ENCODE peak calls at places on chromosomes 6 and 20, in six cellular contexts. One of them, this sample, is unnamed.
A peak's percentile ranks its signal among the peaks of the same experiment; 100 is the strongest.

GRCh38 chr6:166381733-166382499 is 824 bp downstream of the MPC1 start:
- DNase-seq in H1: no peak
- DNase-seq in HCT116: peak; percentile 45
- DNase-seq in breast epithelium: peak; percentile 71
- DNase-seq in esophagus muscularis mucosa: no peak
- DNase-seq in GM23338: peak; percentile 84
- DNase-seq in this sample: no peak

GRCh38 chr6:36364669-36365479 is 22.6 kb downstream of the ETV7 start:
- DNase-seq in esophagus muscularis mucosa: no peak
- DNase-seq in H1: no peak
- DNase-seq in breast epithelium: no peak
- DNase-seq in HCT116: no peak
- DNase-seq in GM23338: no peak
- DNase-seq in this sample: no peak

GRCh38 chr6:82984720-82985119 is 80.9 kb downstream of the UBE3D start:
- DNase-seq in HCT116: no peak
- DNase-seq in esophagus muscularis mucosa: no peak
- DNase-seq in H1: no peak
- DNase-seq in breast epithelium: no peak
- DNase-seq in GM23338: no peak
- DNase-seq in this sample: no peak

GRCh38 chr6:138499303-138499991 is at the start of gene NHSL1:
- DNase-seq in H1: no peak
- DNase-seq in esophagus muscularis mucosa: no peak
- DNase-seq in GM23338: peak; percentile 60
- DNase-seq in breast epithelium: no peak
- DNase-seq in HCT116: no peak
- DNase-seq in this sample: no peak

GRCh38 chr20:47546184-47547033 is 44.7 kb downstream of the NCOA3 start:
- DNase-seq in HCT116: no peak
- DNase-seq in breast epithelium: no peak
- DNase-seq in GM23338: peak; percentile 49
- DNase-seq in esophagus muscularis mucosa: no peak
- DNase-seq in H1: no peak
- DNase-seq in this sample: no peak

GRCh38 chr6:157459327-157459726 is 78.3 kb downstream of the ZDHHC14 start:
- DNase-seq in H1: no peak
- DNase-seq in breast epithelium: no peak
- DNase-seq in HCT116: no peak
- DNase-seq in GM23338: no peak
- DNase-seq in esophagus muscularis mucosa: peak; percentile 45
- DNase-seq in this sample: no peak

GRCh38 chr6:138404666-138405337 is 779 bp downstream of the HEBP2 start:
- DNase-seq in HCT116: no peak
- DNase-seq in H1: no peak
- DNase-seq in breast epithelium: no peak
- DNase-seq in esophagus muscularis mucosa: no peak
- DNase-seq in GM23338: no peak
- DNase-seq in this sample: no peak

GRCh38 chr20:20888273-20888656 is 175.8 kb upstream of the RALGAPA2 start:
- DNase-seq in GM23338: no peak
- DNase-seq in breast epithelium: no peak
- DNase-seq in H1: no peak
- DNase-seq in HCT116: no peak
- DNase-seq in esophagus muscularis mucosa: no peak
- DNase-seq in this sample: no peak

GRCh38 chr6:22925920-22926587 is 356.7 kb downstream of the HDGFL1 start:
- DNase-seq in HCT116: no peak
- DNase-seq in H1: no peak
- DNase-seq in GM23338: no peak
- DNase-seq in esophagus muscularis mucosa: no peak
- DNase-seq in breast epithelium: no peak
- DNase-seq in this sample: no peak

GRCh38 chr20:35120012-35120701 is 27.0 kb downstream of the EDEM2 start:
- DNase-seq in GM23338: no peak
- DNase-seq in H1: no peak
- DNase-seq in esophagus muscularis mucosa: no peak
- DNase-seq in HCT116: no peak
- DNase-seq in breast epithelium: no peak
- DNase-seq in this sample: no peak

GRCh38 chr6:30816791-30817739 is 67.3 kb upstream of the DDR1 start:
- DNase-seq in breast epithelium: no peak
- DNase-seq in GM23338: no peak
- DNase-seq in esophagus muscularis mucosa: no peak
- DNase-seq in H1: no peak
- DNase-seq in HCT116: no peak
- DNase-seq in this sample: no peak

GRCh38 chr6:81204741-81205140 is 547.7 kb downstream of the TENT5A start:
- DNase-seq in H1: no peak
- DNase-seq in GM23338: peak; percentile 2
- DNase-seq in HCT116: peak; percentile 27
- DNase-seq in esophagus muscularis mucosa: no peak
- DNase-seq in breast epithelium: no peak
- DNase-seq in this sample: no peak

GRCh38 chr6:144993870-144994269 is 708.7 kb downstream of the UTRN start:
- DNase-seq in H1: no peak
- DNase-seq in esophagus muscularis mucosa: no peak
- DNase-seq in breast epithelium: no peak
- DNase-seq in GM23338: no peak
- DNase-seq in HCT116: no peak
- DNase-seq in this sample: no peak

GRCh38 chr6:62283828-62284411 is 2.1 kb downstream of the KHDRBS2 start:
- DNase-seq in H1: no peak
- DNase-seq in esophagus muscularis mucosa: no peak
- DNase-seq in GM23338: peak; percentile 60
- DNase-seq in breast epithelium: no peak
- DNase-seq in HCT116: peak; percentile 7
- DNase-seq in this sample: peak; percentile 20

GRCh38 chr6:163943647-163944395 is 529.3 kb downstream of the QKI start:
- DNase-seq in breast epithelium: no peak
- DNase-seq in esophagus muscularis mucosa: no peak
- DNase-seq in H1: peak; percentile 36
- DNase-seq in GM23338: peak; percentile 93
- DNase-seq in HCT116: no peak
- DNase-seq in this sample: no peak

GRCh38 chr20:62595491-62595890 is 46.8 kb upstream of the SLCO4A1 start:
- DNase-seq in breast epithelium: no peak
- DNase-seq in H1: no peak
- DNase-seq in esophagus muscularis mucosa: no peak
- DNase-seq in GM23338: no peak
- DNase-seq in HCT116: peak; percentile 62
- DNase-seq in this sample: no peak

GRCh38 chr20:49641683-49642649 is 71.7 kb downstream of the B4GALT5 start:
- DNase-seq in H1: no peak
- DNase-seq in esophagus muscularis mucosa: no peak
- DNase-seq in breast epithelium: no peak
- DNase-seq in HCT116: no peak
- DNase-seq in GM23338: no peak
- DNase-seq in this sample: no peak

GRCh38 chr6:31907158-31907813 is 5.4 kb upstream of the ZBTB12 start:
- DNase-seq in GM23338: no peak
- DNase-seq in breast epithelium: no peak
- DNase-seq in esophagus muscularis mucosa: no peak
- DNase-seq in HCT116: no peak
- DNase-seq in H1: no peak
- DNase-seq in this sample: no peak

GRCh38 chr6:10518461-10519216 is 2.5 kb upstream of the GCNT2 start:
- DNase-seq in GM23338: peak; percentile 50
- DNase-seq in HCT116: no peak
- DNase-seq in H1: no peak
- DNase-seq in esophagus muscularis mucosa: no peak
- DNase-seq in breast epithelium: peak; percentile 46
- DNase-seq in this sample: no peak

GRCh38 chr6:169991031-169991390 is 239.6 kb downstream of the ERMARD start:
- DNase-seq in HCT116: no peak
- DNase-seq in breast epithelium: no peak
- DNase-seq in H1: no peak
- DNase-seq in GM23338: no peak
- DNase-seq in esophagus muscularis mucosa: no peak
- DNase-seq in this sample: no peak

DNA sequence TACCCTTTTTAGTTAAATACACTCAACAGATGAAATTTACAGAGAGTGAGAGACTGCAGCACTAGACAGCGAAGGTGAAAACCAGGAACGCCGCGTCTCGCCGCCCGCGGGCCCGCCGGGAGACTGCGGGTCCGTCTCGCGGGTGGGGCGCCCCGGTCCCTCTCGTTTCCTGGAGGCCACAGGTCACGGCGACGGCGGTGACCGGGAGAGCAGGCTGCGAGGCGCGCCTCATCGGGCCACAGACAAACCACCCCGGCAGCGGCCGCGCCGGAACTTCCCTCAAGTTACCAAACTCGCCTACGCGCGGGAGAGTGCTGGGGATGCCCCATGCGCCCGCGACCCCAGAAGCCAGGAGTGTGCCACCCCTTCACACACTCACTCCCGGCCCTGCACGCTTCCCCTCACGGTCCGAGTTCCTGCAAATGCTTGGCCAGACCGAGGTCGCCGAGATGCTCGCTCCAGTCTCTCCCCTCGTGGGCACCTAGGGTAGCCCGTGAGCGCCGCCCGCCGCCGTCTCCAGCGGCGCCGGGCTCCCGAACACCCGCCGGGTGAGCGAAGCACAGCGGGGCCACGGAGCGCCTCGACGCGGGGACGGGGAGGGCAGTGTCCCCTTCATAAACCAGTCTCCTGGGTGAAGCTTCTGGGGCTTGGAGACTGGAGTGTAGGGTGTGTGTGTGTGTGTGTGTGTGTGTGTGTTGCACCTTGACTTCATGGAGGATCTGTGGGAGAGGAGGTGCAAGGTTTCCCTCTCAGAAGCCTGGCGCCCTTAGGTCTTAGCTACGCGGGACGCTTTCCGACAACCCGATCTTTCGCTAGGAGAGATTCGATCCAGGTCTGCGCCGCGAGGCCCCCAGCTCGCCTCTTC is 1.4 kb downstream of the BACH2 start:
- DNase-seq in GM23338: peak; percentile 48
- DNase-seq in breast epithelium: peak; percentile 41
- DNase-seq in esophagus muscularis mucosa: no peak
- DNase-seq in HCT116: no peak
- DNase-seq in H1: no peak
- DNase-seq in this sample: no peak
- TF ChIP-seq POLR2AphosphoS5 in GM23338: no peak
- TF ChIP-seq POLR2AphosphoS5 in breast epithelium: no peak
- TF ChIP-seq POLR2AphosphoS5 in esophagus muscularis mucosa: no peak
- TF ChIP-seq POLR2AphosphoS5 in HCT116: no peak
- TF ChIP-seq POLR2AphosphoS5 in H1: no peak
- TF ChIP-seq POLR2AphosphoS5 in this sample: no peak

GRCh38 chr20:32356935-32357868 is 929 bp upstream of the ASXL1 start:
- DNase-seq in H1: no peak
- DNase-seq in GM23338: peak; percentile 51
- DNase-seq in HCT116: peak; percentile 15
- DNase-seq in breast epithelium: no peak
- DNase-seq in esophagus muscularis mucosa: no peak
- DNase-seq in this sample: peak; percentile 35

GRCh38 chr20:32358632-32358882 is 426 bp downstream of the ASXL1 start:
- DNase-seq in esophagus muscularis mucosa: no peak
- DNase-seq in HCT116: no peak
- DNase-seq in GM23338: no peak
- DNase-seq in breast epithelium: peak; percentile 22
- DNase-seq in H1: no peak
- DNase-seq in this sample: no peak

GRCh38 chr20:32358883-32359632 is 927 bp downstream of the ASXL1 start:
- DNase-seq in esophagus muscularis mucosa: no peak
- DNase-seq in H1: peak; percentile 75
- DNase-seq in GM23338: peak; percentile 99
- DNase-seq in breast epithelium: peak; percentile 67
- DNase-seq in HCT116: no peak
- DNase-seq in this sample: no peak

GRCh38 chr20:32359633-32360332 is 1.7 kb downstream of the ASXL1 start:
- DNase-seq in esophagus muscularis mucosa: no peak
- DNase-seq in breast epithelium: no peak
- DNase-seq in HCT116: no peak
- DNase-seq in GM23338: no peak
- DNase-seq in H1: no peak
- DNase-seq in this sample: peak; percentile 24

DNA sequence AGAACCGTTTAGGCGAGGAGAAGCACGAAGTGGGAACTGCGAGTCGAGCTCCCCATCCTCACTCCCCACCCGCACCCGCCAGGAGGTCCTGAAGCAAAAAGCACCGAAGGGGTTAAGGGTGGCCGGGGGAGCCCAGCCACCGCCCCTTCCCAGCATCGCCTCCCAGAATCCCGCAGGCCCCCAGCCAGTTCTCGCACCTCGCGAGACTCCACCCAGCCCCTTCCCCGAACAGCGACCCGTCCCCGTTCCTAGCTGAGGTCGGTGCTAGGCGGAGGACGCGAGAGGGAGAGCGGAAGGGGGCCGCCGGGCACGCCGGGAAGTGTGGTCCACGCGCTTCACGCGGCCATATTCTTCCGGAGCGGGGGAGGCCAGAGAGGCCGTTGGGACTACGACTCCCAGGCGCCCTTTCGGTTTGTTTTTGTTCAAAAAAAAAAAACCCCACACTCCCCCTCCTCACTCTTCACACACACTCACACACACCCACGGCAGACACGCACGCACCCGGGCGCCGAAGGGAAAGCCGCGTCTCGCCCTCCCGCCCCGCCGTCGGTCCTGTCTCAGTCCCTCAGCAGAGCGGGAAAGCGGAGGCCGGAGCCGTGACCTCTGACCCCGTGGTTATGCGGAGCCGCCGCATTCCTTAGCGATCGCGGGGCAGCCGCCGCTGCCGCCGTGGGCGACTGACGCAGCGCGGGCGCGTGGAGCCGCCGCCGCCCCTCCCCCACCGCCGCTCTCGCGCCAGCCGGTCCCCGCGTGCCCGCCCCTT is at the start of gene ASXL1:
- DNase-seq in breast epithelium: peak; percentile 93
- DNase-seq in HCT116: peak; percentile 92
- DNase-seq in H1: peak; percentile 93
- DNase-seq in GM23338: peak; percentile 100
- DNase-seq in esophagus muscularis mucosa: peak; percentile 98
- DNase-seq in this sample: peak; percentile 98
- TF ChIP-seq POLR2AphosphoS5 in breast epithelium: peak; percentile 88
- TF ChIP-seq POLR2AphosphoS5 in HCT116: peak; percentile 74
- TF ChIP-seq POLR2AphosphoS5 in H1: no peak
- TF ChIP-seq POLR2AphosphoS5 in GM23338: peak; percentile 67
- TF ChIP-seq POLR2AphosphoS5 in esophagus muscularis mucosa: peak; percentile 85
- TF ChIP-seq POLR2AphosphoS5 in this sample: peak; percentile 97

GRCh38 chr6:132354517-132355167 is 46.6 kb downstream of the MOXD1 start:
- DNase-seq in esophagus muscularis mucosa: no peak
- DNase-seq in breast epithelium: no peak
- DNase-seq in GM23338: peak; percentile 21
- DNase-seq in H1: no peak
- DNase-seq in HCT116: no peak
- DNase-seq in this sample: no peak
- TF ChIP-seq POLR2AphosphoS5 in esophagus muscularis mucosa: no peak
- TF ChIP-seq POLR2AphosphoS5 in breast epithelium: no peak
- TF ChIP-seq POLR2AphosphoS5 in GM23338: no peak
- TF ChIP-seq POLR2AphosphoS5 in H1: no peak
- TF ChIP-seq POLR2AphosphoS5 in HCT116: no peak
- TF ChIP-seq POLR2AphosphoS5 in this sample: no peak

DNA sequence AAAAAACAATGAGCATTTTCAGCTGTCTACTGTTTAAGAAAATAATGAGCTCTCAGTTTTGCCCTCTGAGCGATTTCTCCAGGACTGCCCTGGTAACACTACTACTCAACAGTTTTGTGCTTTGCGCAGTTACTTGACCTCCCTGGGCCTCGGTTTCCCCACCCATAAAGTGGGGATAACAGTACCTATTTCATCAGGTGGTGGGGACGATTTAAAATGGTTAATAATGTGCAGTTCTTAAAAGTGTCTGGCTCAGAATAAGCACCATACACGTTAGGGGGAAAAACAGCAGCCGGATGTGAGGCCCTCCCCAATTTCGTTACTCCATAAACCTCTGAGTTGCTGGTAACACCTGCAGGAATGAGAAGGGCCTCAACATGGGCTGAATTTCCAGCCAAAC is 1.1 kb upstream of the SIRT5 start:
- DNase-seq in HCT116: no peak
- DNase-seq in GM23338: no peak
- DNase-seq in esophagus muscularis mucosa: no peak
- DNase-seq in H1: no peak
- DNase-seq in breast epithelium: no peak
- DNase-seq in this sample: no peak
- TF ChIP-seq POLR2AphosphoS5 in HCT116: no peak
- TF ChIP-seq POLR2AphosphoS5 in GM23338: no peak
- TF ChIP-seq POLR2AphosphoS5 in esophagus muscularis mucosa: no peak
- TF ChIP-seq POLR2AphosphoS5 in H1: no peak
- TF ChIP-seq POLR2AphosphoS5 in breast epithelium: no peak
- TF ChIP-seq POLR2AphosphoS5 in this sample: peak; percentile 10